ENCODE peak calls at places on chromosome 7, in eight cellular contexts. One of them, this sample, is unnamed.
A peak's percentile ranks its signal among the peaks of the same experiment; 100 is the strongest.

GRCh38 chr7:136555933-136556332 is 312.5 kb upstream of the CHRM2 start:
- DNase-seq in AG04450: no peak
- DNase-seq in neuronal stem cell: no peak
- DNase-seq in skeletal muscle cell: no peak
- DNase-seq in psoas muscle: no peak
- DNase-seq in brain microvascular endothelial cell: no peak
- DNase-seq in heart left ventricle: no peak
- DNase-seq in cardiac muscle cell: peak; percentile 38
- DNase-seq in this sample: no peak

GRCh38 chr7:70619659-70620058 is 512.3 kb upstream of the GALNT17 start:
- DNase-seq in AG04450: no peak
- DNase-seq in heart left ventricle: no peak
- DNase-seq in cardiac muscle cell: peak; percentile 51
- DNase-seq in skeletal muscle cell: no peak
- DNase-seq in neuronal stem cell: no peak
- DNase-seq in psoas muscle: no peak
- DNase-seq in brain microvascular endothelial cell: no peak
- DNase-seq in this sample: no peak

GRCh38 chr7:117008849-117009531 is 55.7 kb downstream of the ST7 start:
- DNase-seq in cardiac muscle cell: no peak
- DNase-seq in brain microvascular endothelial cell: peak; percentile 76
- DNase-seq in heart left ventricle: no peak
- DNase-seq in AG04450: no peak
- DNase-seq in skeletal muscle cell: peak; percentile 49
- DNase-seq in neuronal stem cell: no peak
- DNase-seq in psoas muscle: no peak
- DNase-seq in this sample: no peak

GRCh38 chr7:30510124-30511074 is 5.8 kb upstream of the GGCT start:
- DNase-seq in skeletal muscle cell: no peak
- DNase-seq in cardiac muscle cell: peak; percentile 28
- DNase-seq in neuronal stem cell: no peak
- DNase-seq in psoas muscle: no peak
- DNase-seq in heart left ventricle: no peak
- DNase-seq in brain microvascular endothelial cell: no peak
- DNase-seq in AG04450: no peak
- DNase-seq in this sample: no peak

GRCh38 chr7:151863386-151864079 is 13.4 kb downstream of the PRKAG2 start:
- DNase-seq in psoas muscle: no peak
- DNase-seq in brain microvascular endothelial cell: no peak
- DNase-seq in skeletal muscle cell: no peak
- DNase-seq in neuronal stem cell: no peak
- DNase-seq in AG04450: no peak
- DNase-seq in heart left ventricle: no peak
- DNase-seq in cardiac muscle cell: peak; percentile 19
- DNase-seq in this sample: no peak

GRCh38 chr7:84027678-84028077 is 166.9 kb downstream of the SEMA3A start:
- DNase-seq in cardiac muscle cell: no peak
- DNase-seq in neuronal stem cell: no peak
- DNase-seq in brain microvascular endothelial cell: no peak
- DNase-seq in psoas muscle: no peak
- DNase-seq in AG04450: no peak
- DNase-seq in heart left ventricle: no peak
- DNase-seq in skeletal muscle cell: no peak
- DNase-seq in this sample: no peak

GRCh38 chr7:18144171-18144570 is 116.5 kb upstream of the PRPS1L1 start:
- DNase-seq in neuronal stem cell: no peak
- DNase-seq in brain microvascular endothelial cell: no peak
- DNase-seq in psoas muscle: no peak
- DNase-seq in heart left ventricle: no peak
- DNase-seq in cardiac muscle cell: no peak
- DNase-seq in AG04450: no peak
- DNase-seq in skeletal muscle cell: no peak
- DNase-seq in this sample: no peak

GRCh38 chr7:130426541-130426940 is 14.3 kb downstream of the CEP41 start:
- DNase-seq in AG04450: no peak
- DNase-seq in neuronal stem cell: no peak
- DNase-seq in skeletal muscle cell: no peak
- DNase-seq in psoas muscle: no peak
- DNase-seq in heart left ventricle: no peak
- DNase-seq in cardiac muscle cell: no peak
- DNase-seq in brain microvascular endothelial cell: no peak
- DNase-seq in this sample: no peak

GRCh38 chr7:155284496-155285274 is 13.0 kb upstream of the INSIG1 start:
- DNase-seq in neuronal stem cell: no peak
- DNase-seq in skeletal muscle cell: no peak
- DNase-seq in brain microvascular endothelial cell: no peak
- DNase-seq in psoas muscle: no peak
- DNase-seq in heart left ventricle: no peak
- DNase-seq in AG04450: no peak
- DNase-seq in cardiac muscle cell: no peak
- DNase-seq in this sample: no peak

GRCh38 chr7:47370461-47371042 is 211.4 kb downstream of the TNS3 start:
- DNase-seq in AG04450: no peak
- DNase-seq in skeletal muscle cell: no peak
- DNase-seq in heart left ventricle: no peak
- DNase-seq in cardiac muscle cell: no peak
- DNase-seq in psoas muscle: no peak
- DNase-seq in neuronal stem cell: no peak
- DNase-seq in brain microvascular endothelial cell: peak; percentile 9
- DNase-seq in this sample: no peak

GRCh38 chr7:95658676-95659075 is 62.4 kb upstream of the PDK4 start:
- DNase-seq in heart left ventricle: no peak
- DNase-seq in psoas muscle: no peak
- DNase-seq in neuronal stem cell: no peak
- DNase-seq in AG04450: no peak
- DNase-seq in cardiac muscle cell: no peak
- DNase-seq in skeletal muscle cell: no peak
- DNase-seq in brain microvascular endothelial cell: no peak
- DNase-seq in this sample: no peak

GRCh38 chr7:112938895-112939588 is 147.6 kb downstream of the GPR85 start:
- DNase-seq in AG04450: no peak
- DNase-seq in cardiac muscle cell: peak; percentile 81
- DNase-seq in skeletal muscle cell: no peak
- DNase-seq in psoas muscle: peak; percentile 21
- DNase-seq in heart left ventricle: peak; percentile 39
- DNase-seq in neuronal stem cell: peak; percentile 58
- DNase-seq in brain microvascular endothelial cell: peak; percentile 24
- DNase-seq in this sample: no peak

GRCh38 chr7:112939589-112940313 is 146.9 kb downstream of the GPR85 start:
- DNase-seq in neuronal stem cell: peak; percentile 99
- DNase-seq in cardiac muscle cell: peak; percentile 99
- DNase-seq in AG04450: peak; percentile 97
- DNase-seq in heart left ventricle: peak; percentile 99
- DNase-seq in brain microvascular endothelial cell: peak; percentile 99
- DNase-seq in skeletal muscle cell: peak; percentile 97
- DNase-seq in psoas muscle: peak; percentile 99
- DNase-seq in this sample: peak; percentile 96

GRCh38 chr7:112933598-112933997 is 143.4 kb upstream of the TMEM168 start:
- DNase-seq in heart left ventricle: no peak
- DNase-seq in psoas muscle: no peak
- DNase-seq in AG04450: no peak
- DNase-seq in brain microvascular endothelial cell: no peak
- DNase-seq in neuronal stem cell: no peak
- DNase-seq in cardiac muscle cell: no peak
- DNase-seq in skeletal muscle cell: no peak
- DNase-seq in this sample: no peak

GRCh38 chr7:112940314-112940732 is 146.3 kb downstream of the GPR85 start:
- DNase-seq in heart left ventricle: no peak
- DNase-seq in neuronal stem cell: no peak
- DNase-seq in AG04450: no peak
- DNase-seq in brain microvascular endothelial cell: no peak
- DNase-seq in skeletal muscle cell: no peak
- DNase-seq in cardiac muscle cell: no peak
- DNase-seq in psoas muscle: no peak
- DNase-seq in this sample: no peak

DNA sequence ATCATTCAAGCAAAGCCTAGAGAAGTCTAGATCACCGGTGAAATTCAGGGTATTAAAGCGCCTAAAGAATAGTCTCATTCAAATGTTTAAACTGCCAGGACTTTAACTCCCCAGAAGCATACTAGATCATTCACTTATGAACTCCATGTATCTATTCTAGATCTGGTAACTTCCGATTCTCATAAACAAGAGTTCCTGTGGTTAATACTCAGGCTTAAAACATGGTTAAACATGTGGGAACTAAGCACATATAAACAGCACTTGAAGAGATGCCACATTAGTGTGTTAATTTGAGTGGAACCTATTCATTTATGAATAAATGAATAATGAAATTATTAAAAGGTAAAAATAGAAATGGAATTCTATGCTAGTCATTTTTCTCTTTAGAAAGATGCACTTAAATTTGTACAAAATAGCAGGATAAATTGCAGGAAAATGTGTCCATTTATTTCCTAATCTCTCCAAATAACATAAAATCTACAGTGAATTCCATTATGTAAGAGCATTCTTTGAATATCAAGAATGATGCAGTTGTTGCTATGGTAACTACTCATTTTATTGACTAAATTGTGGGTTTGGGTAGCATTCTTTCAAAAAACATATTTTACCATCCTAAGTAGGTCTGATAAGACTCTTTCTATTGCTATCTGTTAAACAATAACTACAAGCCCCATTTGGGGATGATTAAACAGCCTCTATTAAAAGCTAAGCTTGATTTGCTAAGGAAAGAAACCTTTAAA is 147.6 kb upstream of the TMEM168 start:
- DNase-seq in neuronal stem cell: no peak
- DNase-seq in heart left ventricle: no peak
- DNase-seq in brain microvascular endothelial cell: no peak
- DNase-seq in psoas muscle: no peak
- DNase-seq in skeletal muscle cell: no peak
- DNase-seq in AG04450: no peak
- DNase-seq in cardiac muscle cell: no peak
- DNase-seq in this sample: peak; percentile 55
- H3K4me3 ChIP-seq in neuronal stem cell: peak overlapping the region; percentile 71
- H3K4me3 ChIP-seq in heart left ventricle: peak overlapping the region; percentile 81
- H3K4me3 ChIP-seq in brain microvascular endothelial cell: no peak overlapping the region
- H3K4me3 ChIP-seq in psoas muscle: peak overlapping the region; percentile 70
- H3K4me3 ChIP-seq in skeletal muscle cell: peak overlapping the region; percentile 88
- H3K4me3 ChIP-seq in AG04450: peak overlapping the region; percentile 81
- H3K4me3 ChIP-seq in cardiac muscle cell: peak overlapping the region; percentile 52
- H3K4me3 ChIP-seq in this sample: peak overlapping the region; percentile 76

GRCh38 chr7:44983742-44984477 is 5.1 kb upstream of the MYO1G start:
- DNase-seq in heart left ventricle: no peak
- DNase-seq in neuronal stem cell: no peak
- DNase-seq in AG04450: no peak
- DNase-seq in psoas muscle: no peak
- DNase-seq in cardiac muscle cell: no peak
- DNase-seq in skeletal muscle cell: no peak
- DNase-seq in brain microvascular endothelial cell: no peak
- DNase-seq in this sample: no peak
- H3K4me3 ChIP-seq in heart left ventricle: no peak overlapping the region
- H3K4me3 ChIP-seq in neuronal stem cell: no peak overlapping the region
- H3K4me3 ChIP-seq in AG04450: no peak overlapping the region
- H3K4me3 ChIP-seq in psoas muscle: no peak overlapping the region
- H3K4me3 ChIP-seq in cardiac muscle cell: no peak overlapping the region
- H3K4me3 ChIP-seq in skeletal muscle cell: peak overlapping the region; percentile 12
- H3K4me3 ChIP-seq in brain microvascular endothelial cell: peak overlapping the region; percentile 95
- H3K4me3 ChIP-seq in this sample: no peak overlapping the region

GRCh38 chr7:150715738-150716137 is 675 bp upstream of the GIMAP1 start:
- DNase-seq in brain microvascular endothelial cell: no peak
- DNase-seq in skeletal muscle cell: no peak
- DNase-seq in heart left ventricle: no peak
- DNase-seq in cardiac muscle cell: no peak
- DNase-seq in neuronal stem cell: no peak
- DNase-seq in psoas muscle: no peak
- DNase-seq in AG04450: no peak
- DNase-seq in this sample: no peak
- H3K4me3 ChIP-seq in brain microvascular endothelial cell: no peak overlapping the region
- H3K4me3 ChIP-seq in skeletal muscle cell: no peak overlapping the region
- H3K4me3 ChIP-seq in heart left ventricle: peak overlapping the region; percentile 78
- H3K4me3 ChIP-seq in cardiac muscle cell: no peak overlapping the region
- H3K4me3 ChIP-seq in neuronal stem cell: no peak overlapping the region
- H3K4me3 ChIP-seq in psoas muscle: peak overlapping the region; percentile 60
- H3K4me3 ChIP-seq in AG04450: no peak overlapping the region
- H3K4me3 ChIP-seq in this sample: no peak overlapping the region

GRCh38 chr7:121151663-121152344 is 163.3 kb downstream of the CPED1 start:
- DNase-seq in AG04450: no peak
- DNase-seq in cardiac muscle cell: no peak
- DNase-seq in psoas muscle: no peak
- DNase-seq in heart left ventricle: no peak
- DNase-seq in brain microvascular endothelial cell: no peak
- DNase-seq in neuronal stem cell: no peak
- DNase-seq in skeletal muscle cell: no peak
- DNase-seq in this sample: no peak

GRCh38 chr7:121153411-121153810 is 164.9 kb downstream of the CPED1 start:
- DNase-seq in skeletal muscle cell: no peak
- DNase-seq in neuronal stem cell: no peak
- DNase-seq in psoas muscle: no peak
- DNase-seq in heart left ventricle: no peak
- DNase-seq in cardiac muscle cell: no peak
- DNase-seq in brain microvascular endothelial cell: no peak
- DNase-seq in AG04450: no peak
- DNase-seq in this sample: no peak

GRCh38 chr7:121156825-121157224 is 168.3 kb downstream of the CPED1 start:
- DNase-seq in skeletal muscle cell: no peak
- DNase-seq in neuronal stem cell: no peak
- DNase-seq in brain microvascular endothelial cell: no peak
- DNase-seq in cardiac muscle cell: no peak
- DNase-seq in heart left ventricle: no peak
- DNase-seq in AG04450: no peak
- DNase-seq in psoas muscle: no peak
- DNase-seq in this sample: no peak

GRCh38 chr7:121157341-121157751 is 168.8 kb downstream of the CPED1 start:
- DNase-seq in cardiac muscle cell: no peak
- DNase-seq in brain microvascular endothelial cell: no peak
- DNase-seq in AG04450: no peak
- DNase-seq in heart left ventricle: no peak
- DNase-seq in skeletal muscle cell: no peak
- DNase-seq in neuronal stem cell: no peak
- DNase-seq in psoas muscle: no peak
- DNase-seq in this sample: no peak

DNA sequence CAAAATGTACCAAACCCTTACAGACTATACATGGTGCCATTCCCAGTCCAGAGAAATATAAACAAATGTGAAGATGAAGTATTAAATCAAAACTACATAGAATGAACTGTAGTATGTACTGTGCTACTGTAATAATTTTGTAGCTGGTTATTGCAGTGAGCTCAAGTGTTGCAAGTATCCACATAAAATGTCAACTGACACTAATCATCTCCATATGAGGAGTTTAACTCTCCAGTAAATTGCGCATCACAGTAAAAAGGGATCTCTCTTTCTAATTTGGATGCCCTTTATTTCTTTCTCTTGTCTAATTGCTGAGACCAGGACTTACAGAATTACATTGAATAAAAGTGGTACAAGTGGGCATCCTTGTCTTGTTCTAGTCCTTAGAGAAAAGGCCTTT is 165.5 kb downstream of the CPED1 start:
- DNase-seq in heart left ventricle: no peak
- DNase-seq in AG04450: no peak
- DNase-seq in skeletal muscle cell: no peak
- DNase-seq in psoas muscle: no peak
- DNase-seq in cardiac muscle cell: no peak
- DNase-seq in neuronal stem cell: no peak
- DNase-seq in brain microvascular endothelial cell: no peak
- DNase-seq in this sample: peak; percentile 35
- H3K4me3 ChIP-seq in heart left ventricle: no peak overlapping the region
- H3K4me3 ChIP-seq in AG04450: no peak overlapping the region
- H3K4me3 ChIP-seq in skeletal muscle cell: no peak overlapping the region
- H3K4me3 ChIP-seq in psoas muscle: no peak overlapping the region
- H3K4me3 ChIP-seq in cardiac muscle cell: no peak overlapping the region
- H3K4me3 ChIP-seq in neuronal stem cell: no peak overlapping the region
- H3K4me3 ChIP-seq in brain microvascular endothelial cell: no peak overlapping the region
- H3K4me3 ChIP-seq in this sample: no peak overlapping the region

This sample was measured in AG09309.